ENCODE peak calls at places on chromosome 12, in four cellular contexts. One of them, this sample, is unnamed.

GRCh38 chr12:32587536-32588346 is 91.4 kb upstream of the DNM1L start:
- DNase-seq in left lung: peak; percentile 34
- DNase-seq in uterus: no peak
- DNase-seq in CD4-positive, alpha-beta memory T cell: no peak
- DNase-seq in this sample: no peak

GRCh38 chr12:2691340-2692111 is 103.2 kb upstream of the FKBP4 start:
- DNase-seq in left lung: no peak
- DNase-seq in CD4-positive, alpha-beta memory T cell: peak; percentile 63
- DNase-seq in uterus: no peak
- DNase-seq in this sample: no peak

GRCh38 chr12:127077262-127078045 is 1189.5 kb upstream of the TMEM132C start:
- DNase-seq in left lung: no peak
- DNase-seq in CD4-positive, alpha-beta memory T cell: no peak
- DNase-seq in uterus: no peak
- DNase-seq in this sample: no peak

GRCh38 chr12:3752096-3752709 is 706 bp downstream of the CRACR2A start:
- DNase-seq in CD4-positive, alpha-beta memory T cell: peak; percentile 74
- DNase-seq in left lung: peak; percentile 81
- DNase-seq in uterus: peak; percentile 43
- DNase-seq in this sample: peak; percentile 41

GRCh38 chr12:10331642-10332239 is 24.1 kb downstream of the KLRD1 start:
- DNase-seq in CD4-positive, alpha-beta memory T cell: peak; percentile 20
- DNase-seq in uterus: no peak
- DNase-seq in left lung: no peak
- DNase-seq in this sample: no peak

GRCh38 chr12:78562358-78563205 is 302.0 kb upstream of the SYT1 start:
- DNase-seq in CD4-positive, alpha-beta memory T cell: no peak
- DNase-seq in uterus: no peak
- DNase-seq in left lung: no peak
- DNase-seq in this sample: no peak

GRCh38 chr12:41917827-41918445 is 226.7 kb downstream of the GXYLT1 start:
- DNase-seq in uterus: no peak
- DNase-seq in CD4-positive, alpha-beta memory T cell: no peak
- DNase-seq in left lung: no peak
- DNase-seq in this sample: no peak

GRCh38 chr12:6214633-6215032 is 14.4 kb downstream of the CD9 start:
- DNase-seq in left lung: no peak
- DNase-seq in uterus: no peak
- DNase-seq in CD4-positive, alpha-beta memory T cell: no peak
- DNase-seq in this sample: no peak

GRCh38 chr12:69421548-69421947 is 48.6 kb upstream of the FRS2 start:
- DNase-seq in CD4-positive, alpha-beta memory T cell: no peak
- DNase-seq in left lung: no peak
- DNase-seq in uterus: no peak
- DNase-seq in this sample: no peak

GRCh38 chr12:11397366-11397765 is 2.0 kb upstream of the PRB2 start:
- DNase-seq in CD4-positive, alpha-beta memory T cell: no peak
- DNase-seq in left lung: no peak
- DNase-seq in uterus: no peak
- DNase-seq in this sample: no peak

GRCh38 chr12:12333980-12334709 is 15.9 kb downstream of the MANSC1 start:
- DNase-seq in left lung: peak; percentile 88
- DNase-seq in uterus: peak; percentile 56
- DNase-seq in CD4-positive, alpha-beta memory T cell: peak; percentile 56
- DNase-seq in this sample: peak; percentile 45

GRCh38 chr12:60498656-60499055 is 902.8 kb downstream of the SLC16A7 start:
- DNase-seq in uterus: no peak
- DNase-seq in CD4-positive, alpha-beta memory T cell: no peak
- DNase-seq in left lung: no peak
- DNase-seq in this sample: no peak

GRCh38 chr12:43063642-43064041 is 474.1 kb upstream of the PRICKLE1 start:
- DNase-seq in left lung: no peak
- DNase-seq in CD4-positive, alpha-beta memory T cell: no peak
- DNase-seq in uterus: no peak
- DNase-seq in this sample: no peak

GRCh38 chr12:25699454-25699853 is 146.4 kb upstream of the LMNTD1 start:
- DNase-seq in left lung: no peak
- DNase-seq in uterus: no peak
- DNase-seq in CD4-positive, alpha-beta memory T cell: no peak
- DNase-seq in this sample: no peak

GRCh38 chr12:56081393-56082347 is 1.7 kb downstream of the ERBB3 start:
- DNase-seq in left lung: no peak
- DNase-seq in uterus: no peak
- DNase-seq in CD4-positive, alpha-beta memory T cell: no peak
- DNase-seq in this sample: no peak

GRCh38 chr12:51070004-51070403 is 13.4 kb downstream of the CSRNP2 start:
- DNase-seq in left lung: no peak
- DNase-seq in CD4-positive, alpha-beta memory T cell: no peak
- DNase-seq in uterus: no peak
- DNase-seq in this sample: no peak

GRCh38 chr12:9667403-9667802 is 2.1 kb upstream of the CLEC2D start:
- DNase-seq in left lung: no peak
- DNase-seq in CD4-positive, alpha-beta memory T cell: no peak
- DNase-seq in uterus: no peak
- DNase-seq in this sample: no peak

GRCh38 chr12:65634061-65634460 is 190.2 kb upstream of the HMGA2 start:
- DNase-seq in left lung: no peak
- DNase-seq in CD4-positive, alpha-beta memory T cell: no peak
- DNase-seq in uterus: no peak
- DNase-seq in this sample: no peak

GRCh38 chr12:57340104-57340503 is 89.1 kb upstream of the STAC3 start:
- DNase-seq in CD4-positive, alpha-beta memory T cell: no peak
- DNase-seq in uterus: peak; percentile 62
- DNase-seq in left lung: no peak
- DNase-seq in this sample: no peak

GRCh38 chr12:123260081-123260480 is 11.6 kb downstream of the CDK2AP1 start:
- DNase-seq in left lung: no peak
- DNase-seq in CD4-positive, alpha-beta memory T cell: no peak
- DNase-seq in uterus: no peak
- DNase-seq in this sample: no peak

GRCh38 chr12:119556830-119557229 is 36.7 kb upstream of the TMEM233 start:
- DNase-seq in uterus: no peak
- DNase-seq in CD4-positive, alpha-beta memory T cell: no peak
- DNase-seq in left lung: no peak
- DNase-seq in this sample: no peak

GRCh38 chr12:32765906-32766305 is 10.2 kb upstream of the YARS2 start:
- DNase-seq in CD4-positive, alpha-beta memory T cell: no peak
- DNase-seq in uterus: no peak
- DNase-seq in left lung: no peak
- DNase-seq in this sample: no peak

GRCh38 chr12:62260733-62261683 is 804 bp downstream of the USP15 start:
- DNase-seq in uterus: no peak
- DNase-seq in left lung: no peak
- DNase-seq in CD4-positive, alpha-beta memory T cell: peak; percentile 75
- DNase-seq in this sample: peak; percentile 32

GRCh38 chr12:38162013-38162412 is 154.6 kb upstream of the ALG10B start:
- DNase-seq in uterus: no peak
- DNase-seq in CD4-positive, alpha-beta memory T cell: no peak
- DNase-seq in left lung: peak; percentile 50
- DNase-seq in this sample: no peak
- H3K9me3 ChIP-seq in uterus: no peaks in the 10 kb centered on the region
- H3K9me3 ChIP-seq in CD4-positive, alpha-beta memory T cell: no peaks in the 10 kb centered on the region
- H3K9me3 ChIP-seq in left lung: no peaks in the 10 kb centered on the region
- H3K9me3 ChIP-seq in this sample: no peaks in the 10 kb centered on the region

GRCh38 chr12:132940071-132940719 is 15.9 kb downstream of the ZNF605 start:
- DNase-seq in CD4-positive, alpha-beta memory T cell: no peak
- DNase-seq in left lung: no peak
- DNase-seq in uterus: no peak
- DNase-seq in this sample: no peak

GRCh38 chr12:132945806-132946506 is 10.2 kb downstream of the ZNF605 start:
- DNase-seq in uterus: no peak
- DNase-seq in CD4-positive, alpha-beta memory T cell: no peak
- DNase-seq in left lung: no peak
- DNase-seq in this sample: no peak

GRCh38 chr12:132937476-132937875 is 18.6 kb downstream of the ZNF605 start:
- DNase-seq in left lung: no peak
- DNase-seq in uterus: no peak
- DNase-seq in CD4-positive, alpha-beta memory T cell: no peak
- DNase-seq in this sample: no peak

GRCh38 chr12:132942611-132943010 is 13.5 kb downstream of the ZNF605 start:
- DNase-seq in uterus: no peak
- DNase-seq in CD4-positive, alpha-beta memory T cell: no peak
- DNase-seq in left lung: no peak
- DNase-seq in this sample: no peak

DNA sequence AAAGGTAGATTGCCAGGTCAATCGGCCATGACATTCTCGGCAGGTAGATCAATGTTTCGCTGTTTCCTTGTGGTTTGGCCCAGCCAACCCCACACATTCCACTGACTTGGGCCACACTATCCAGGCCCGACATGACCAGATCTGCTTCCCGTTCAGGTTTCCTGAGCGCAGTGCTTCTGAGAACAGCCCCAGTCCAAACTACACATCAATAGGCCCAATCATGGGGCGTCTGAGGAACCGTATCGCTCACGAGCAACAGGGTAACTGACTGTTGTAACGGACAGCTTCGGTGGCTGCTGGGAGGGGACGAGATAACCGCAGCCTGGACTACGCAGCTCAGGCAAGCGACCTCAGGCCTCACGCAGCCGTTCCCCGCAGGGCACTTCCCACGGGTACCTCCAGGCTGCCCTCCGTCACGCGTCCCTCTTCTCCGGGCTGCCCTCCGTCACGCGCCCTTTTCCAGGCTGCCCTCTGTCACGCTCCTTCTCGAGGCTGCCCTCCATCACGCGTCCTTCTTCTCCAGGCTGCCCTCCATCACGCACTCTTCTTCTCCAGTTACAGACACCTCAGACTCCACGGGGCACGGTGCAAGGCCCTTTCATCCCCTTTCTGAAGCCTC is 14.7 kb downstream of the ZNF605 start:
- DNase-seq in CD4-positive, alpha-beta memory T cell: no peak
- DNase-seq in left lung: no peak
- DNase-seq in uterus: no peak
- DNase-seq in this sample: no peak
- H3K9me3 ChIP-seq in CD4-positive, alpha-beta memory T cell: peaks cover 19% of the 10 kb centered on the region
- H3K9me3 ChIP-seq in left lung: peaks cover 3% of the 10 kb centered on the region
- H3K9me3 ChIP-seq in uterus: no peaks in the 10 kb centered on the region
- H3K9me3 ChIP-seq in this sample: peaks cover 9% of the 10 kb centered on the region

DNA sequence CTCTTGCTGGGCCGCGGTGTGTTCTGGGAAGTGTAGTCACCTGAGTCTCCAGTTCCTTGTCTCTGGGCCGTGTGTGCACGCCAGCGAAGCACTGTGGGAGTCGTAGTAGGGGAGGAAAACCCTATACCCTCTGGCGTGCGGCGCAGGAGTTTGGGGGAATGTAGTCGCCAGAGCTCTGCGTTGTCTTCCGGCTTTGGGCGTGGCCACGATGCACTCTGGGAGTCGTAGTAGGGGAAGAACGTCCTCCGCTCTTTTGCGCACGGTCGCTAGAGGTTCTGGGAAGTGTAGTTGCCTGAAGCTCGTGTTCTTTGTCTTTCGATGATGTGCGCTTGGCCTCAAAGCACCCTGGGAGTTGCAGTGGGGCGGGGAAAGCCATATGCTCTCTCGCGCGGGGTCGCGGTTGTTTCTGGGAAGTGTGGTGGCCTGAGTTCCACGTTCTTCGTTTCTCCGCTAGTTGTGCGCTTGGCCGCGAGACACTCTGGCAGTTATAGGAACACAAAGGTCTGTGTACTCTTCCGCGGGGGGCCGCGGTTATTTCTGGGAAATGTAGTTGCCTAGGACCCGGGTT is 588 bp upstream of the ZNF140 start:
- DNase-seq in CD4-positive, alpha-beta memory T cell: peak; percentile 97
- DNase-seq in left lung: peak; percentile 96
- DNase-seq in uterus: peak; percentile 98
- DNase-seq in this sample: peak; percentile 90
- H3K9me3 ChIP-seq in CD4-positive, alpha-beta memory T cell: peaks cover 34% of the 10 kb centered on the region
- H3K9me3 ChIP-seq in left lung: no peaks in the 10 kb centered on the region
- H3K9me3 ChIP-seq in uterus: no peaks in the 10 kb centered on the region
- H3K9me3 ChIP-seq in this sample: peaks cover 25% of the 10 kb centered on the region

GRCh38 chr12:38291160-38291559 is 25.4 kb upstream of the ALG10B start:
- DNase-seq in uterus: no peak
- DNase-seq in CD4-positive, alpha-beta memory T cell: no peak
- DNase-seq in left lung: no peak
- DNase-seq in this sample: no peak
- H3K9me3 ChIP-seq in uterus: no peaks in the 10 kb centered on the region
- H3K9me3 ChIP-seq in CD4-positive, alpha-beta memory T cell: no peaks in the 10 kb centered on the region
- H3K9me3 ChIP-seq in left lung: no peaks in the 10 kb centered on the region
- H3K9me3 ChIP-seq in this sample: no peaks in the 10 kb centered on the region

This sample was measured in T-helper 17 cell.